ENCODE peak calls at places on chromosomes 7 and 10, in nine cellular contexts. B, Q, A, C, S, J, N, Z and E are unnamed samples.

GRCh38 chr7:16753932-16754571 is 497 bp downstream of the TSPAN13 start:
- DNase-seq in B (peak; percentile 8), C (peak; percentile 50), Q (peak; percentile 35), S (no peak), N (no peak), J (no peak), Z (no peak), A (peak; percentile 55), E (no peak)

GRCh38 chr10:75334720-75335119 is 66.8 kb downstream of the ZNF503 start:
- DNase-seq in Q (no peak), J (no peak), Z (no peak), B (peak; percentile 5), A (no peak), N (no peak), S (no peak), C (no peak), E (no peak)

GRCh38 chr10:59872892-59873463 is 33.4 kb downstream of the CCDC6 start:
- DNase-seq in Q (no peak), Z (no peak), C (peak; percentile 49), J (no peak), B (peak; percentile 98), A (peak; percentile 46), S (no peak), N (no peak), E (no peak)

GRCh38 chr7:51064688-51065087 is 251.9 kb downstream of the COBL start:
- DNase-seq in Z (no peak), N (no peak), Q (no peak), B (no peak), J (no peak), S (no peak), C (no peak), A (no peak), E (no peak)

GRCh38 chr7:77716804-77717203 is 20.5 kb downstream of the RSBN1L start:
- DNase-seq in J (no peak), N (no peak), A (no peak), Q (no peak), Z (no peak), B (no peak), C (no peak), S (no peak), E (no peak)

GRCh38 chr7:111744501-111745155 is 182.3 kb upstream of the IMMP2L start:
- DNase-seq in B (peak; percentile 44), Z (no peak), S (no peak), A (no peak), J (no peak), C (no peak), Q (no peak), N (no peak), E (no peak)

GRCh38 chr10:3270597-3270996 is 98.0 kb upstream of the PITRM1 start:
- DNase-seq in Z (no peak), S (no peak), A (no peak), J (no peak), N (no peak), Q (no peak), C (no peak), B (no peak), E (no peak)

GRCh38 chr7:20785211-20786048 is 1.3 kb downstream of the SP8 start:
- DNase-seq in A (no peak), C (no peak), J (no peak), Z (no peak), S (no peak), Q (no peak), B (no peak), N (no peak), E (no peak)

GRCh38 chr7:29281782-29282541 is 87.4 kb downstream of the CHN2 start:
- DNase-seq in S (no peak), J (no peak), Q (no peak), Z (no peak), C (no peak), N (peak; percentile 69), A (peak; percentile 12), B (peak; percentile 74), E (no peak)

DNA sequence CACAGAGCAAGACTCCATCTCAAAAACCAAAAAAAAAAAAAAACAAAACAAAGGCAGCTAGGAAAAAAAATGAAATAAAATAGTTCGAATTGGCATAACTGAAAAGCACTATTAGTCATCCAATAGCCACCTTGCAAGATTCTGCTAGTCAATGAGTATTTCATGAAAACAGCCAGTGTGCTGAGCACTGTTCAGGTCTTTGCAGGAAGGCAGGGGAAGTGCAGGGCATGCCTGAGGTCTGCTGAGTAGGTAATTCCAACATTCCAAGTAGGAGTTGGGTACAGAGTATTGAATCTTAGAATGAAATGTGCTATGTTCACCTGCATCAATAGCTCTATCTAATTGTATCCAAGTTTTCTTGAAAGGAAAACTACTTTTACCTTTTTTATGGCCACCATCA is 22.9 kb downstream of the ABRAXAS2 start:
- DNase-seq in B (no peak), Q (no peak), N (no peak), C (no peak), Z (no peak), A (no peak), J (no peak), S (no peak), E (no peak)
- H3K27ac ChIP-seq in B (no peak overlapping the region), Q (no peak overlapping the region), N (no peak overlapping the region), C (no peak overlapping the region), Z (no peak overlapping the region), A (no peak overlapping the region), J (no peak overlapping the region), S (no peak overlapping the region), E (no peak overlapping the region)

DNA sequence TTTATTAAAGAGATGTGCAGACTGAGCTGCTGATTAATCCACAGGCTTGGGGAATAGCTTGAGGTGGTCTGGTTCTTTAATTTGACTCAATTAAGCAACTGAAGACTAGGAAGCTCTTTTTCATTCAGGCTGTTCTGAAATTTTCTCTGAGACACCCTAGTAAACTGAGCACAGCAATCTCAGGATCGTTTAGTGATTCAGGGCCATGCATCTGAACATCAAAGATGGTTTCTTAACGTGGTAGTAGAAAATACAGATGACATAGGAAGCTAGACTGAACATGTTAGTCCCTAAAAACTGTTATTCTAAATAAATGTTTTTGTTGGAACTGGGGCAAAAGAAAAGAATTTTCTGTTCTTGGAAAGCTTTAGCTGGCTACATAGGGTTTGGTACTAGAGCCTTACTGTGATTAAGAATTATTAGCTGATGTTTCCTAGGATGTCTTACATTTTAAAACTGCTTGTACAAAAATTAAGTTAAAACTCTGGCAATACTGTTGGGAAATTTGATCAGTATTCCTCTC is 102.0 kb downstream of the MYOF start:
- DNase-seq in Q (no peak), Z (no peak), J (no peak), S (no peak), B (peak; percentile 46), A (no peak), C (no peak), N (no peak), E (no peak)
- H3K27ac ChIP-seq in Q (no peak overlapping the region), Z (no peak overlapping the region), J (no peak overlapping the region), S (no peak overlapping the region), B (peak overlapping the region; percentile 55), A (no peak overlapping the region), C (no peak overlapping the region), N (no peak overlapping the region), E (no peak overlapping the region)

GRCh38 chr7:143459359-143459758 is 16.1 kb downstream of the TAS2R60 start:
- DNase-seq in Q (no peak), B (no peak), N (no peak), C (no peak), Z (no peak), A (no peak), S (no peak), J (no peak), E (no peak)

GRCh38 chr7:143462045-143462444 is 15.6 kb upstream of the TAS2R41 start:
- DNase-seq in C (no peak), N (no peak), Q (no peak), Z (no peak), B (no peak), A (no peak), J (no peak), S (no peak), E (no peak)

GRCh38 chr7:143463556-143463955 is 14.1 kb upstream of the TAS2R41 start:
- DNase-seq in S (no peak), N (no peak), Q (no peak), J (no peak), Z (no peak), A (no peak), C (no peak), B (no peak), E (no peak)

GRCh38 chr7:143458263-143458662 is 15.0 kb downstream of the TAS2R60 start:
- DNase-seq in Z (no peak), N (no peak), A (no peak), Q (no peak), B (no peak), S (no peak), J (no peak), C (no peak), E (no peak)

GRCh38 chr7:143460585-143460984 is 17.1 kb upstream of the TAS2R41 start:
- DNase-seq in C (no peak), S (no peak), N (no peak), J (no peak), A (no peak), B (no peak), Q (no peak), Z (no peak), E (no peak)
- H3K27ac ChIP-seq in C (no peak overlapping the region), S (no peak overlapping the region), N (no peak overlapping the region), J (no peak overlapping the region), A (no peak overlapping the region), B (no peak overlapping the region), Q (no peak overlapping the region), Z (no peak overlapping the region), E (no peak overlapping the region)

GRCh38 chr7:105388373-105389089 is at the start of gene SRPK2:
- DNase-seq in Q (peak; percentile 84), J (peak; percentile 77), B (peak; percentile 53), S (peak; percentile 75), N (peak; percentile 43), Z (peak; percentile 73), A (peak; percentile 91), C (peak; percentile 84), E (peak; percentile 27)

GRCh38 chr7:105391429-105391828 is 2.7 kb upstream of the SRPK2 start:
- DNase-seq in C (no peak), B (no peak), Z (no peak), J (no peak), N (no peak), A (no peak), S (no peak), Q (no peak), E (no peak)

GRCh38 chr7:105389090-105389650 is 449 bp upstream of the SRPK2 start:
- DNase-seq in S (peak; percentile 42), Q (peak; percentile 57), C (peak; percentile 48), N (no peak), J (no peak), A (peak; percentile 79), B (peak; percentile 54), Z (peak; percentile 34), E (no peak)

GRCh38 chr7:105389889-105390288 is 1.2 kb upstream of the SRPK2 start:
- DNase-seq in S (no peak), Q (no peak), J (no peak), C (no peak), Z (no peak), A (no peak), N (no peak), B (no peak), E (no peak)

DNA sequence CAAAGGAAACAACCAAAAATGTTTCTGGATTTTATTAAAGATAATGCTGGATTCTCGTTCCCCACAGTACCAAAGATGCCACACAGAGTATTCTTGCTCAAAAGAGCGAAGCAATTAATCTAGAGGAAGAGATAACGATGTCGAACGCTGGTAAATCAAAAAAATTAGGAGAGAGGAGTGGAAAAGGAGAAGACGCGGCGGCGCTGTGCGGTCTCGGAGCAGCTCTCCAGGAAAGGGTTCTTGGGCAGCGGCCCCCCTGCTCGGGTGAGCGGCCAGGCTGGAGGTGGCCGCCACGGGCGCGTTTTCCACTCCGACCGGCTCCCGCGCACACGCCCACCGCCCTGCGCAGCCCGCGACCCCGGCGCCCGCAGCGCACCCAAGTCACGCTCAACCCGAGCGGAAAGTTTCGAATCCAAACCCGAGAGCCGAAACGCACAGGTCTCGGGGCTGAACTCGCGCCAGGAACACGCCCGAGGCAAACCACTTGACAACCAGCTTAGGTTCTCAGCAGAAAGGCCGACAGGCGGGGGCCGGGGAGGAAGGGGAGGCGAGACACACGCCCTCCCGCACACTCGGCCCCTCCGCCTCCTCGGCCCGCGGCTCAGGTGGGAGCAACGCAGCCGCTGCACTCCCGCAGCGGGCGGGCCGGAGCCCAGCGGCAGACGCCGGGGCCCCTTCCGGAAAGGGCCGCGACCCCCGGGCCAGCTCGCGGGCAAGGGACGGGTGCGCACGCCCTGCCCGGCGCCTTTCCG is 924 bp downstream of the SRPK2 start:
- DNase-seq in J (peak; percentile 37), N (peak; percentile 44), C (peak; percentile 63), A (peak; percentile 81), Z (peak; percentile 44), Q (peak; percentile 54), S (peak; percentile 40), B (peak; percentile 34), E (peak; percentile 18)
- H3K27ac ChIP-seq in J (no peak overlapping the region), N (peak overlapping the region; percentile 45), C (peak overlapping the region; percentile 90), A (peak overlapping the region; percentile 77), Z (no peak overlapping the region), Q (no peak overlapping the region), S (peak overlapping the region; percentile 38), B (peak overlapping the region; percentile 56), E (peak overlapping the region; percentile 16)